ENCODE peak calls at places on chromosome 15, in six cellular contexts. R is ovary, I is kidney, Y is heart right ventricle, G is psoas muscle, F is mammary epithelial cell. M is an unnamed sample.

GRCh38 chr15:81304226-81304625 is 19.7 kb downstream of the STARD5 start:
- DNase-seq in I (no peak), G (no peak), F (peak; percentile 47), R (no peak), Y (peak; percentile 42), M (peak; percentile 73)

GRCh38 chr15:51181221-51181620 is 86.5 kb upstream of the TNFAIP8L3 start:
- DNase-seq in G (no peak), I (no peak), R (no peak), F (no peak), Y (no peak), M (no peak)

GRCh38 chr15:70879386-70879785 is 12.8 kb downstream of the THAP10 start:
- DNase-seq in R (no peak), I (no peak), Y (no peak), F (no peak), G (no peak), M (no peak)

GRCh38 chr15:89441295-89441762 is 55.1 kb downstream of the RHCG start:
- DNase-seq in G (no peak), R (no peak), F (no peak), I (no peak), Y (no peak), M (no peak)

GRCh38 chr15:70098461-70099166 is 897 bp upstream of the TLE3 start:
- DNase-seq in F (peak; percentile 32), I (peak; percentile 92), G (peak; percentile 68), R (peak; percentile 70), Y (no peak), M (no peak)

GRCh38 chr15:56222302-56222701 is 21.4 kb downstream of the RFX7 start:
- DNase-seq in G (no peak), Y (no peak), R (no peak), F (no peak), I (no peak), M (no peak)

GRCh38 chr15:85412956-85413854 is 32.8 kb downstream of the AKAP13 start:
- DNase-seq in G (peak; percentile 39), F (peak; percentile 98), Y (peak; percentile 50), I (peak; percentile 89), R (peak; percentile 46), M (peak; percentile 84)

GRCh38 chr15:29695486-29696167 is 126.6 kb downstream of the TJP1 start:
- DNase-seq in G (no peak), I (no peak), F (no peak), R (no peak), Y (no peak), M (no peak)

GRCh38 chr15:79373068-79373467 is 59.1 kb upstream of the MINAR1 start:
- DNase-seq in I (no peak), R (no peak), G (no peak), Y (no peak), F (no peak), M (no peak)

GRCh38 chr15:74983725-74984231 is 11.6 kb upstream of the SCAMP5 start:
- DNase-seq in I (no peak), Y (no peak), R (no peak), F (peak; percentile 68), G (no peak), M (no peak)

GRCh38 chr15:49901867-49902775 is 216.9 kb downstream of the ATP8B4 start:
- DNase-seq in I (no peak), F (peak; percentile 5), G (no peak), Y (no peak), R (no peak), M (no peak)

GRCh38 chr15:51600114-51600513 is 22.5 kb downstream of the DMXL2 start:
- DNase-seq in I (no peak), Y (no peak), F (peak; percentile 88), R (no peak), G (no peak), M (no peak)

GRCh38 chr15:52221730-52222129 is 30.5 kb upstream of the GNB5 start:
- DNase-seq in R (no peak), I (no peak), Y (no peak), F (no peak), G (no peak), M (no peak)

GRCh38 chr15:80789836-80790235 is 10.7 kb downstream of the CEMIP start:
- DNase-seq in G (no peak), R (no peak), Y (no peak), I (no peak), F (no peak), M (no peak)

GRCh38 chr15:65354835-65355172 is 23.0 kb downstream of the IGDCC3 start:
- DNase-seq in I (peak; percentile 60), R (no peak), F (no peak), Y (no peak), G (no peak), M (no peak)
- H3K4me3 ChIP-seq in I (no peak overlapping the region), R (no peak overlapping the region), F (no peak overlapping the region), Y (peak overlapping the region; percentile 32), G (peak overlapping the region; percentile 69), M (peak overlapping the region; percentile 32)

GRCh38 chr15:66846811-66847210 is 144.8 kb downstream of the SMAD6 start:
- DNase-seq in I (no peak), F (no peak), G (no peak), R (no peak), Y (no peak), M (no peak)
- H3K9me3 ChIP-seq in I (no peaks in the 10 kb centered on the region), F (no peaks in the 10 kb centered on the region), G (no peaks in the 10 kb centered on the region), R (no peaks in the 10 kb centered on the region), Y (no peaks in the 10 kb centered on the region), M (no peaks in the 10 kb centered on the region)

GRCh38 chr15:42056934-42057743 is 36.3 kb upstream of the PLA2G4E start:
- DNase-seq in I (peak; percentile 93), R (peak; percentile 80), Y (peak; percentile 77), F (peak; percentile 100), G (peak; percentile 81), M (peak; percentile 80)
- H3K4me3 ChIP-seq in I (peak overlapping the region; percentile 54), R (peak overlapping the region; percentile 4), Y (no peak overlapping the region), F (peak overlapping the region; percentile 36), G (peak overlapping the region; percentile 46), M (no peak overlapping the region)

DNA sequence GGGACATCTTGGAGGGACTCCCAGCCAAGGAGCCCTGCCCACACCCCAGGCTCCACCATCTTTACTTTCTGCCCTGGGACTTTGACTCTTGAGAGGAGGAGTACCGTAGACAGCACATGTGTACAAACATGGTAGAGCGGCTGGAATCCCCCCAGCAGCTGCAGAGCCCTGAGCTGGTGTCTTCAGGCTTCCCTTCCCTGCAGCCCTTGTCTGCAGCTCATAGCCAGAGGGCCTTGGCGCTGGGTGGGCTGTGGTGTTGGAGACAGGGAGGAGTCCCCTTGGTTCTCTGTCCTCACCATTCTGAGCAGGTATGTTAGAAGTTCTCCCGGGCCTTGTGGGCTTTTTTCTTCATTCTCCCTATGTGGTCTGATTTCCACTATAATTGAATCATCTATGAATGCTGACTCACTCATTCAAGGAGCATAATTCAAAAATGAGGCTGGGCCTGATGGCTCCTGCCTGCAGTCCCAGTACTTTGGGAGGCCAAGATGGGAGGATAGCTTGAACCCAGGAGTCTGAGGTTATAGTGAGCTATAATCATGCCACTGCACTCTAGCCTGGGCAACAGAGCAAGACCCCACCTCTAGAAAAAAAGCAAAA is 97.8 kb upstream of the MEF2A start:
- DNase-seq in G (no peak), F (peak; percentile 27), I (no peak), R (no peak), Y (no peak), M (peak; percentile 30)
- H3K9me3 ChIP-seq in G (peaks cover 18% of the 10 kb centered on the region), F (no peaks in the 10 kb centered on the region), I (no peaks in the 10 kb centered on the region), R (no peaks in the 10 kb centered on the region), Y (peaks cover 24% of the 10 kb centered on the region), M (no peaks in the 10 kb centered on the region)

DNA sequence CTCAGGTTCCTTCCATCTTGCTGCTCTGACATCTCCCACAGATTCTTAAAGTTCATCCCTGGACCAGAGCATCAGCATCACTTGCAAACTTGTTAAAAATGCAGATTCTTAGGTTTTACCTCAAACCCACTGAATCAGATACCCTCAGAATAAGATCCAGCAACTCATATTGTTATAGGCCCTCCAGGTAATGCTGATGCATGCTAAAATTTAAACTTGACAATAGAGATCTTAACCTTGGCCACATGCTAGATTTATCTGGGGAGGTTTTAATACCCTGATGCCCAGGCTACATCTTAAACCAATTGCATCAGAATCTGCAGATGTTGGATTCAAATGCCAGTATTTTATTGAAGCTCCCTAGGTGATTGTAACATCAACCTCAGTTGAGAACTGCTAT is 256.9 kb downstream of the RYR3 start:
- DNase-seq in Y (no peak), R (no peak), G (no peak), I (no peak), F (no peak), M (no peak)
- H3K4me3 ChIP-seq in Y (no peak overlapping the region), R (no peak overlapping the region), G (no peak overlapping the region), I (no peak overlapping the region), F (no peak overlapping the region), M (no peak overlapping the region)